ENCODE peak calls at places on chromosomes 5 and 9, in seven cellular contexts. S, O, F, G, X, M and L are unnamed samples. For H3K4me1, the result is how much of the 10 kb centered on the place peaks cover.

GRCh38 chr9:114861273-114861672 is 55.4 kb upstream of the TNFSF15 start:
- DNase-seq in X (no peak), O (no peak), G (no peak), S (no peak), F (no peak), M (no peak), L (no peak)

GRCh38 chr5:175321927-175322532 is 122.0 kb downstream of the DRD1 start:
- DNase-seq in X (peak), O (no peak), S (peak), G (no peak), M (peak), F (peak), L (no peak)

GRCh38 chr5:60810438-60811085 is 33.5 kb downstream of the ELOVL7 start:
- DNase-seq in F (peak), X (peak), M (no peak), O (no peak), G (no peak), S (no peak), L (no peak)

GRCh38 chr9:127950513-127951210 is 13.0 kb upstream of the DPM2 start:
- DNase-seq in O (no peak), F (no peak), G (no peak), S (no peak), M (no peak), X (peak), L (no peak)

GRCh38 chr9:109467936-109468335 is 30.2 kb downstream of the PTPN3 start:
- DNase-seq in M (no peak), O (no peak), F (peak), G (no peak), S (no peak), X (peak), L (no peak)

GRCh38 chr5:151615431-151615830 is 24.3 kb upstream of the FAT2 start:
- DNase-seq in X (peak), G (no peak), S (no peak), F (no peak), M (no peak), O (no peak), L (no peak)

GRCh38 chr5:142540774-142541466 is 145.0 kb downstream of the FGF1 start:
- DNase-seq in F (peak), S (no peak), M (no peak), G (no peak), O (no peak), X (no peak), L (no peak)

GRCh38 chr5:170528976-170529375 is 25.2 kb downstream of the KCNIP1 start:
- DNase-seq in G (no peak), F (no peak), O (no peak), M (no peak), X (no peak), S (no peak), L (no peak)

GRCh38 chr9:80185112-80185738 is 613.5 kb downstream of the TLE4 start:
- DNase-seq in M (no peak), F (no peak), X (no peak), S (no peak), O (no peak), G (no peak), L (no peak)

GRCh38 chr5:134642931-134643530 is 5.6 kb upstream of the SEC24A start:
- DNase-seq in M (no peak), X (no peak), G (no peak), S (no peak), F (peak), O (no peak), L (no peak)

GRCh38 chr9:73183917-73184861 is 32.5 kb downstream of the ANXA1 start:
- DNase-seq in X (no peak), G (no peak), F (peak), M (no peak), O (no peak), S (no peak), L (peak)

GRCh38 chr9:128937310-128938165 is 9.9 kb downstream of the DOLK start:
- DNase-seq in M (no peak), O (no peak), G (no peak), X (peak), F (no peak), S (no peak), L (no peak)

GRCh38 chr5:58944221-58944620 is 361.3 kb downstream of the RAB3C start:
- DNase-seq in M (no peak), G (no peak), F (no peak), S (no peak), X (no peak), O (no peak), L (no peak)

GRCh38 chr5:103013933-103014552 is 105.9 kb downstream of the GIN1 start:
- DNase-seq in O (no peak), M (no peak), G (no peak), S (no peak), F (peak), X (no peak), L (no peak)

GRCh38 chr5:144187699-144188294 is 17.1 kb downstream of the KCTD16 start:
- DNase-seq in F (peak), X (peak), S (no peak), O (peak), G (peak), M (peak), L (peak)

GRCh38 chr9:23554691-23555090 is 271.3 kb downstream of the ELAVL2 start:
- DNase-seq in F (no peak), G (no peak), M (no peak), X (no peak), O (no peak), S (no peak), L (no peak)

GRCh38 chr9:136599074-136599531 is 53.3 kb upstream of the NOTCH1 start:
- DNase-seq in O (no peak), F (no peak), G (no peak), M (no peak), X (no peak), S (no peak), L (no peak)

GRCh38 chr9:131255731-131256197 is 20.5 kb downstream of the FAM78A start:
- DNase-seq in X (no peak), M (no peak), S (no peak), G (no peak), O (no peak), F (no peak), L (no peak)

GRCh38 chr5:41156739-41157138 is 56.6 kb downstream of the C6 start:
- DNase-seq in O (no peak), M (no peak), X (no peak), S (no peak), F (peak), G (no peak), L (no peak)

GRCh38 chr9:101326501-101326900 is 58.3 kb downstream of the BAAT start:
- DNase-seq in X (peak), O (no peak), M (no peak), F (no peak), G (no peak), S (no peak), L (no peak)

DNA sequence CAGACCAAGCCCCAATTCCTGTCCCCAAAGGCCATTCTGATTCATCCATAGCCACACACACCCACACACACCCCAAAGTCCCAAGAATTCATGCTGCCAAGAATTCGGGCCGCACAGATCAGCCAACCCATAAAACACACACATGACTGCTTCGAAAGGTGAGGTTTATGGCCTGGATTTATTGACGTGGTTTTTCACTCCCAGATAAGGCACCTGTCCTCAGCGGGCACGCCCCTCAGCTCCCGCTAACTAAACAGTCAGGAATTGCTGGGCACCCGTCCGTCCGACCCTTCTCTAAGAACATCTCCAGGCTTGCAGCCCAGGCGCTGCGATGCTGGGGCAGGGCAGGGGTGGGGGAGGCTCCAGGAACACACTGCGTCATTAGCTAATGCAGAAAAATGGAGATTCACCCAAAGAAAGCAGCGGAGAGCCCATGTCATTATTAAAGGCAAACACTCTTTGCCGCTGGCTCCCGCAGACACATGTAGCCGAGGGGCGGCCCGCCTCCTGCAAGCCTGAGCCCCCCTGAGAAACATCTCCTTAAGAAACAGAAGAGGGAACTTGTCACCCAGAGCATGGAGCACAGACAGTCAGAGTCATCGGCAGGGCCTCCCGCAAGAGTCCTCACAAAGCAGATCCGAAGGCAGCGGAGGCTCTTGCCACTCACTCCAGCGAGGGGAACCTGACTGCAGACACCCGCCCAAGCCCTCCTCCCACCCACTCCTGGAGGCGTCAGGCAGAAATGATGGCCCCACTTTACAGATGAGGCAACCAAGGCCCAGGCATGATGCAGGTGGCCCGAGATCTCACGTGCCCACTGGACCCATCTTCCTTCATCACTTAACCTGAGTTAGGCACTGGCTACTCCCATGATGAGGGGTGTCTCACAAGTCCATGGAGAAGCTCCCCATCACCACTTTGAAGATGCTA is 19.8 kb downstream of the VAV2 start:
- DNase-seq in G (no peak), S (no peak), X (no peak), F (no peak), O (no peak), M (no peak), L (peak)
- H3K4me1 ChIP-seq in G (under half), S (under half), X (under half), F (under half), O (under half), M (under half), L (under half)

GRCh38 chr5:95730011-95730700 is 980 bp upstream of the RHOBTB3 start:
- DNase-seq in F (no peak), M (no peak), S (no peak), G (no peak), X (no peak), O (no peak), L (no peak)
- H3K4me1 ChIP-seq in F (half or more), M (under half), S (under half), G (under half), X (under half), O (under half), L (under half)

DNA sequence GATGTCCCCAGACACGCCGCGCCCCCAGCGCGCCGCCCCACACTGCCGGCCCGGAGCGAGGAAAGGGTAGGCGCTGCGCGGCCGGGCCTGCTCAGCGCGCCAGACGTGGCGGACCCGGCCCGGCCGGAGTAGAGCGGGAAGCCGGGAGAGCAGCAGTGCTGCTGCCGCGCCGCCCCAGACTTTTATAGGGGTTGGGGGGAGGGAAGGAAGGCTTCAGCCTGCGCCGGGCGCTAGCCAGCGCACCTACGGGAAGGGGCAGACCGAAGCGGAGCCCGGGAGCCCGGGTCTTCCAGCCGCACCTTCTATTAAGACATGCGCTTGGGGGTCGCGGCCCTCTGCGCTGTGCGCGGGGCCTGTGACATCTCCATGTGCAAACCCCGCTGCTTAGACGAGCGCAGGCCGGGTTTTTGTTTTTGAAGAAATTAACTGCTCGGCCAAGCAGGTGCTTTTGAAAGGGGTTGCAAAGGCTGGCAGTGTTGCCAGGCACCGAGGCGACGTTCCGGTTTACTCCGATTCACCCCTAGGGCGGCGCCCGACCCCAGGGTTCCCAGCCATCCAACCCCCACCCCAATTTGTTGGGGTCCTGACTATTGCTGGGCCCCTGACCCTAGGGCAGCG is 361 bp upstream of the PAX5 start:
- DNase-seq in S (no peak), O (no peak), F (peak), M (peak), X (no peak), G (no peak), L (no peak)
- H3K4me1 ChIP-seq in S (under half), O (under half), F (under half), M (under half), X (under half), G (half or more), L (under half)

GRCh38 chr5:80127037-80127642 is 92.0 kb downstream of the THBS4 start:
- DNase-seq in M (no peak), F (no peak), G (no peak), X (no peak), O (no peak), S (no peak), L (no peak)

GRCh38 chr5:80128129-80128528 is 93.0 kb downstream of the THBS4 start:
- DNase-seq in X (no peak), S (no peak), O (no peak), G (no peak), F (peak), M (no peak), L (no peak)

GRCh38 chr5:80125962-80126480 is 90.9 kb downstream of the THBS4 start:
- DNase-seq in G (no peak), O (no peak), S (no peak), M (no peak), F (peak), X (peak), L (no peak)

GRCh38 chr5:80125022-80125961 is 90.1 kb downstream of the THBS4 start:
- DNase-seq in M (no peak), G (no peak), S (no peak), X (no peak), O (no peak), F (no peak), L (no peak)

GRCh38 chr5:80129146-80129545 is 94.0 kb downstream of the THBS4 start:
- DNase-seq in O (no peak), M (no peak), S (no peak), F (no peak), G (no peak), X (no peak), L (no peak)
- H3K4me1 ChIP-seq in O (under half), M (under half), S (under half), F (under half), G (under half), X (under half), L (under half)

GRCh38 chr9:22210262-22210661 is 201.2 kb upstream of the CDKN2B start:
- DNase-seq in S (no peak), X (peak), F (no peak), M (no peak), O (no peak), G (no peak), L (no peak)
- H3K4me1 ChIP-seq in S (under half), X (half or more), F (under half), M (under half), O (under half), G (under half), L (under half)